ENCODE peak calls at places on chromosomes 2 and 18, in four cellular contexts. One of them, this sample, is unnamed.

GRCh38 chr2:70024284-70024683 is 62.9 kb upstream of the ASPRV1 start:
- DNase-seq in AG09319: no peak
- DNase-seq in astrocyte of the spinal cord: no peak
- DNase-seq in A673: peak; percentile 19
- DNase-seq in this sample: no peak

GRCh38 chr2:166881177-166881576 is 7.1 kb upstream of the XIRP2 start:
- DNase-seq in AG09319: no peak
- DNase-seq in astrocyte of the spinal cord: peak; percentile 10
- DNase-seq in A673: no peak
- DNase-seq in this sample: no peak

GRCh38 chr2:20040489-20041172 is 10.8 kb downstream of the LAPTM4A start:
- DNase-seq in AG09319: no peak
- DNase-seq in astrocyte of the spinal cord: peak; percentile 51
- DNase-seq in A673: no peak
- DNase-seq in this sample: no peak

GRCh38 chr18:71304856-71305255 is 1016.0 kb downstream of the SOCS6 start:
- DNase-seq in AG09319: no peak
- DNase-seq in astrocyte of the spinal cord: no peak
- DNase-seq in A673: no peak
- DNase-seq in this sample: no peak

GRCh38 chr2:53787255-53787910 is 539 bp downstream of the ERLEC1 start:
- DNase-seq in AG09319: no peak
- DNase-seq in astrocyte of the spinal cord: peak; percentile 25
- DNase-seq in A673: peak; percentile 11
- DNase-seq in this sample: peak; percentile 32

GRCh38 chr2:238059505-238059904 is 1.3 kb upstream of the SCLY start:
- DNase-seq in AG09319: no peak
- DNase-seq in astrocyte of the spinal cord: no peak
- DNase-seq in A673: no peak
- DNase-seq in this sample: no peak

GRCh38 chr2:147197754-147198153 is 647.1 kb upstream of the ACVR2A start:
- DNase-seq in AG09319: no peak
- DNase-seq in astrocyte of the spinal cord: no peak
- DNase-seq in A673: no peak
- DNase-seq in this sample: no peak

GRCh38 chr18:63016270-63016669 is 300.9 kb downstream of the PHLPP1 start:
- DNase-seq in AG09319: peak; percentile 29
- DNase-seq in astrocyte of the spinal cord: peak; percentile 56
- DNase-seq in A673: peak; percentile 84
- DNase-seq in this sample: peak; percentile 76

GRCh38 chr2:207879536-207879935 is 109.8 kb upstream of the FZD5 start:
- DNase-seq in AG09319: peak; percentile 77
- DNase-seq in astrocyte of the spinal cord: peak; percentile 42
- DNase-seq in A673: peak; percentile 21
- DNase-seq in this sample: no peak

GRCh38 chr2:220127311-220127710 is 499.9 kb downstream of the SLC4A3 start:
- DNase-seq in AG09319: no peak
- DNase-seq in astrocyte of the spinal cord: no peak
- DNase-seq in A673: no peak
- DNase-seq in this sample: no peak

GRCh38 chr18:492451-492850 is 8.1 kb downstream of the COLEC12 start:
- DNase-seq in AG09319: no peak
- DNase-seq in astrocyte of the spinal cord: no peak
- DNase-seq in A673: no peak
- DNase-seq in this sample: no peak

GRCh38 chr2:113791697-113792590 is 35.5 kb upstream of the SLC35F5 start:
- DNase-seq in AG09319: peak; percentile 42
- DNase-seq in astrocyte of the spinal cord: no peak
- DNase-seq in A673: no peak
- DNase-seq in this sample: peak; percentile 43

GRCh38 chr2:188294547-188294946 is 2.9 kb downstream of the GULP1 start:
- DNase-seq in AG09319: no peak
- DNase-seq in astrocyte of the spinal cord: peak; percentile 32
- DNase-seq in A673: no peak
- DNase-seq in this sample: no peak

GRCh38 chr2:146461068-146461467 is 1383.8 kb upstream of the ACVR2A start:
- DNase-seq in AG09319: no peak
- DNase-seq in astrocyte of the spinal cord: no peak
- DNase-seq in A673: no peak
- DNase-seq in this sample: no peak

GRCh38 chr2:150561076-150561475 is 73.6 kb upstream of the RND3 start:
- DNase-seq in AG09319: no peak
- DNase-seq in astrocyte of the spinal cord: no peak
- DNase-seq in A673: no peak
- DNase-seq in this sample: no peak

GRCh38 chr2:217160978-217161973 is 301.4 kb upstream of the TNP1 start:
- DNase-seq in AG09319: no peak
- DNase-seq in astrocyte of the spinal cord: no peak
- DNase-seq in A673: no peak
- DNase-seq in this sample: no peak

GRCh38 chr2:158191076-158191566 is 89.4 kb downstream of the UPP2 start:
- DNase-seq in AG09319: peak; percentile 16
- DNase-seq in astrocyte of the spinal cord: peak; percentile 80
- DNase-seq in A673: no peak
- DNase-seq in this sample: peak; percentile 10

GRCh38 chr2:201777869-201778268 is 2.9 kb downstream of the ALS2 start:
- DNase-seq in AG09319: no peak
- DNase-seq in astrocyte of the spinal cord: no peak
- DNase-seq in A673: peak; percentile 57
- DNase-seq in this sample: no peak
- TF ChIP-seq CTCF in AG09319: no peak
- TF ChIP-seq CTCF in astrocyte of the spinal cord: no peak
- TF ChIP-seq CTCF in A673: no peak
- TF ChIP-seq CTCF in this sample: no peak

GRCh38 chr2:61141151-61141550 is 20.8 kb upstream of the C2orf74 start:
- DNase-seq in AG09319: no peak
- DNase-seq in astrocyte of the spinal cord: no peak
- DNase-seq in A673: no peak
- DNase-seq in this sample: no peak

GRCh38 chr2:61138859-61139258 is 23.1 kb upstream of the C2orf74 start:
- DNase-seq in AG09319: no peak
- DNase-seq in astrocyte of the spinal cord: no peak
- DNase-seq in A673: no peak
- DNase-seq in this sample: no peak

GRCh38 chr2:61134141-61134540 is 27.8 kb upstream of the C2orf74 start:
- DNase-seq in AG09319: no peak
- DNase-seq in astrocyte of the spinal cord: peak; percentile 15
- DNase-seq in A673: no peak
- DNase-seq in this sample: no peak

GRCh38 chr2:61135510-61135909 is 26.5 kb upstream of the C2orf74 start:
- DNase-seq in AG09319: peak; percentile 5
- DNase-seq in astrocyte of the spinal cord: peak; percentile 61
- DNase-seq in A673: peak; percentile 51
- DNase-seq in this sample: no peak
- TF ChIP-seq CTCF in AG09319: peak; percentile 36
- TF ChIP-seq CTCF in astrocyte of the spinal cord: peak; percentile 45
- TF ChIP-seq CTCF in A673: peak; percentile 60
- TF ChIP-seq CTCF in this sample: peak; percentile 20

DNA sequence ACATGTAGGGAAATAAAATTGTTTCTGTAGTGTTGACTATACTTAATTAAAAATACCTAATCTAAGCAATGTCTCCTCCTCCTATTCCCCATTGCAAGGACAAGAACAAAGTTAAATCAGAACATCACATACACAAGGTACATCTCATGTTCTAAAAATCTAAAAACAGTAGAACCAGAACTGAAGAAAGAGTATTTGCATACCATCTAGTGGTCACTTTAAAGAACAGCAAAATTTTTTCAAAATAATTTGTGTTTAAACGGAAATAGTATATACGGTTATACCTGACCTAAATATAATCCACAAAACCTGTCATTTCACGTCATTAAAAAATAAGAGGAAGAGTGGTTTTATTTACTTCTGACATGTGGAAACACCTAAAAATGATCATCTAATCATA is 294.3 kb upstream of the KCNH7 start:
- DNase-seq in AG09319: no peak
- DNase-seq in astrocyte of the spinal cord: peak; percentile 35
- DNase-seq in A673: peak; percentile 25
- DNase-seq in this sample: no peak
- TF ChIP-seq CTCF in AG09319: peak; percentile 40
- TF ChIP-seq CTCF in astrocyte of the spinal cord: peak; percentile 49
- TF ChIP-seq CTCF in A673: peak; percentile 58
- TF ChIP-seq CTCF in this sample: peak; percentile 12

GRCh38 chr2:28346587-28346986 is 46.1 kb upstream of the FOSL2 start:
- DNase-seq in AG09319: peak; percentile 49
- DNase-seq in astrocyte of the spinal cord: no peak
- DNase-seq in A673: no peak
- DNase-seq in this sample: no peak
- TF ChIP-seq CTCF in AG09319: no peak
- TF ChIP-seq CTCF in astrocyte of the spinal cord: no peak
- TF ChIP-seq CTCF in A673: no peak
- TF ChIP-seq CTCF in this sample: no peak